ENCODE peak calls at places on chromosomes 1 and 21, in five cellular contexts. P is H1, C is IMR-90, S is H9, U is neuronal stem cell. Y is an unnamed sample.

GRCh38 chr1:233319272-233319671 is 8.3 kb upstream of the MAP3K21 start:
- DNase-seq in P (no peak), C (no peak), S (no peak), U (no peak), Y (no peak)

GRCh38 chr1:241590734-241591133 is 49.4 kb downstream of the CHML start:
- DNase-seq in P (no peak), C (no peak), S (no peak), U (no peak), Y (no peak)

GRCh38 chr21:40186036-40186435 is 318.8 kb downstream of the PCP4 start:
- DNase-seq in P (no peak), C (no peak), S (no peak), U (no peak), Y (no peak)

GRCh38 chr1:98277111-98277510 is 356.3 kb upstream of the DPYD start:
- DNase-seq in P (no peak), C (peak), S (no peak), U (no peak), Y (no peak)

GRCh38 chr21:32463367-32463766 is 50.9 kb downstream of the EVA1C start:
- DNase-seq in P (no peak), C (peak), S (no peak), U (no peak), Y (no peak)

GRCh38 chr1:36279110-36279788 is 26.9 kb upstream of the SH3D21 start:
- DNase-seq in P (no peak), C (peak), S (no peak), U (no peak), Y (no peak)

GRCh38 chr1:3423896-3424610 is 30.4 kb upstream of the ARHGEF16 start:
- DNase-seq in P (no peak), C (no peak), S (no peak), U (no peak), Y (no peak)

GRCh38 chr1:81032973-81033425 is 767.7 kb upstream of the ADGRL2 start:
- DNase-seq in P (no peak), C (no peak), S (no peak), U (no peak), Y (no peak)

GRCh38 chr1:229883504-229884200 is 183.4 kb upstream of the GALNT2 start:
- DNase-seq in P (peak), C (no peak), S (peak), U (no peak), Y (no peak)

GRCh38 chr1:44036409-44037111 is 5.3 kb upstream of the SLC6A9 start:
- DNase-seq in P (peak), C (peak), S (peak), U (peak), Y (peak)

GRCh38 chr1:224622831-224623230 is 6.7 kb downstream of the CNIH3 start:
- DNase-seq in P (no peak), C (no peak), S (no peak), U (no peak), Y (no peak)
- H3K4me2 ChIP-seq in P (no peak), C (no peak), S (no peak), U (no peak), Y (no peak)

GRCh38 chr1:22714455-22714854 is 3.8 kb downstream of the EPHB2 start:
- DNase-seq in P (no peak), C (no peak), S (no peak), U (no peak), Y (no peak)

GRCh38 chr1:22710688-22711024 is at the start of gene EPHB2:
- DNase-seq in P (peak), C (peak), S (no peak), U (no peak), Y (peak)

GRCh38 chr1:22711591-22712501 is 1.2 kb downstream of the EPHB2 start:
- DNase-seq in P (no peak), C (peak), S (no peak), U (no peak), Y (peak)

GRCh38 chr1:22711071-22711470 is 432 bp downstream of the EPHB2 start:
- DNase-seq in P (no peak), C (no peak), S (no peak), U (no peak), Y (peak)

GRCh38 chr1:22712502-22713271 is 2.0 kb downstream of the EPHB2 start:
- DNase-seq in P (no peak), C (peak), S (no peak), U (no peak), Y (no peak)
- H2AFZ ChIP-seq in P (no peak), C (peak), S (no peak), U (no peak), Y (no peak)

GRCh38 chr1:33653226-33653625 is 180.8 kb downstream of the ZSCAN20 start:
- DNase-seq in P (no peak), C (no peak), S (no peak), U (no peak), Y (no peak)

GRCh38 chr1:33650708-33651107 is 178.3 kb downstream of the ZSCAN20 start:
- DNase-seq in P (no peak), C (no peak), S (no peak), U (no peak), Y (no peak)

GRCh38 chr1:33654267-33654832 is 181.9 kb downstream of the ZSCAN20 start:
- DNase-seq in P (no peak), C (peak), S (peak), U (no peak), Y (peak)

GRCh38 chr1:33655496-33655895 is 183.1 kb downstream of the ZSCAN20 start:
- DNase-seq in P (no peak), C (no peak), S (no peak), U (no peak), Y (no peak)

DNA sequence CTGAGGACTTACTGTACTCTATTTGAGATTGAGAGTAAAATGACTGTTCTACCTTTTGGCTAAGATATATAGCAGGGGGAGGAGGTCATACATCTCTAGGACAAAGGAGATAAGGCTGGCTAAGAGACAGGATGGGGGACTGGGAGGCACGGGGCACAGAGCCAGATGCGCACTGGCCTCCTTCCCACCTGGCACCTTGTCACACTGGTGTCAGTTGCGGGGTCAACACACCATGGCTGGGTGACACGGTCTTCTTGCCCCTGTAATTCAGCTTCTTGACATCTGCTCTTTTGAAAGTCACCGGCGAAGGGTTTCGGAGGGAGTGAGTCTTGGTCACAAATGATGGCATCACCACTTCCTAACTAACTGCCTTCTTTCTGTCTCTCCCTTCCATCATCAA is 177.3 kb downstream of the ZSCAN20 start:
- DNase-seq in P (no peak), C (no peak), S (no peak), U (no peak), Y (no peak)
- H3K14ac ChIP-seq in P (no peak), C (no peak), S (no peak), U (no peak), Y (no peak)

DNA sequence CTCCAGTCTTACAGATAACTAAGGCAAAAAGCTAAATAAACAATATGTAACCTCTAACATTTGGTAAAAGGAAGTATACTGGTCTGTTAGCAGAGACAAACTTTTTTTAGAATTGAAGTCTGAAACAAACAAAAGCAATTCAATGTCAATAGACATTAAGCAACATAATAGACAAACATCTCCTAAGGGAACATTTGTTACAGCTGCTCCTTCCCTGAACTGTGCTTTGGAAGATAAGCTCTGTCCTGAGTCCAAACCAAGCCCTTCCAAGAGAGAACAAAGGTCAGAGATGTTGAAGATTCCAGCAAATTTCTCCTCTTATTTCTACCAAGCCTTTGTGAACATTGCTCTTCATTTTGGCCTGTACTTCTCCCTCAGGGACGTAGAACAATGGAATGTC is 25.3 kb downstream of the FMO2 start:
- DNase-seq in P (no peak), C (no peak), S (no peak), U (peak), Y (peak)
- H3K4me2 ChIP-seq in P (peak), C (no peak), S (no peak), U (no peak), Y (no peak)

DNA sequence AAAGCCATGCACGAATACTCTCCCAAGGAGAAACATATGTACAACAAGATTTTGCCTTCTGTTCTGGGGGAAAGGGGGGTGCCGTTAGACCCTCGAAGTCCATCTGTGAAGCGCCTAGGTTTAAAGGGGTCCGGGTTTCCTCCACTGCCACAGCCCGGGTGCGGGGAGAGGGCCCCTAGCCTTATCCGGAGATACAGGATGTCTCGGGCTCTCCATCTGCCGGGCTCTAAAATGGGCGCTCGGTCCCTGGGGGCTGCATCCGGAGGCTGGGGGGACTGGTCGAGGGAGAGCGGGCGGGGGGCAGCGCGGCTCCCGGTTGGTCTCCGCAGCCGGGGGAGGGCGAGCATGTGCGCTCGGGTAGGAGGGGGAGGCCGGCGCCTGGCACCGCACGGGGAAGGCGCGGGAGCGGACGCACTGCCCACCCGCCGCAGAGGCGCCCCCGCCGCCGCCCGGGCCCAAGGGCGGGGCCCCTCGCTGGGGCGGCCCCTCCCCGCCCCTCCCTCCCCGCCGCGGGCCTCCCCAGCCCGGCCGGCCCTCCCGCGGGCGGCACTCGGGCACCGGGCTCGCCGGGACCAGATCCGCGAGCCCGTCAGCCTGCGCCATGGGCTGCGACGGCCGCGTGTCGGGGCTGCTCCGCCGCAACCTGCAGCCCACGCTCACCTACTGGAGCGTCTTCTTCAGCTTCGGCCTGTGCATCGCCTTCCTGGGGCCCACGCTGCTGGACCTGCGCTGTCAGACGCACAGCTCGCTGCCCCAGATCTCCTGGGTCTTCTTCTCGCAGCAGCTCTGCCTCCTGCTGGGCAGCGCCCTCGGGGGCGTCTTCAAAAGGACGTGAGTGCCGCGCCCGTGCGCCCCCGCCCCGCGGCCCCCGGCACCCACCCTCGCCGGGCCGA is 63.1 kb downstream of the ELK4 start:
- DNase-seq in P (peak), C (no peak), S (no peak), U (no peak), Y (no peak)
- H2AFZ ChIP-seq in P (no peak), C (no peak), S (no peak), U (peak), Y (peak)

GRCh38 chr1:228735871-228736586 is 750 bp downstream of the RHOU start:
- DNase-seq in P (peak), C (peak), S (peak), U (no peak), Y (peak)
- H3K14ac ChIP-seq in P (no peak), C (no peak), S (peak), U (no peak), Y (peak)

GRCh38 chr1:246295968-246296367 is 211.1 kb downstream of the SMYD3 start:
- DNase-seq in P (no peak), C (no peak), S (no peak), U (no peak), Y (no peak)
- H3K4me2 ChIP-seq in P (no peak), C (no peak), S (no peak), U (no peak), Y (no peak)

GRCh38 chr21:42811960-42812359 is 67.4 kb downstream of the WDR4 start:
- DNase-seq in P (peak), C (no peak), S (no peak), U (no peak), Y (no peak)

GRCh38 chr21:42809577-42810440 is 69.5 kb downstream of the WDR4 start:
- DNase-seq in P (peak), C (no peak), S (no peak), U (no peak), Y (no peak)

GRCh38 chr21:42818328-42818749 is 61.0 kb downstream of the WDR4 start:
- DNase-seq in P (peak), C (peak), S (peak), U (no peak), Y (peak)

GRCh38 chr21:42819861-42820512 is 59.4 kb downstream of the WDR4 start:
- DNase-seq in P (peak), C (no peak), S (no peak), U (no peak), Y (no peak)

DNA sequence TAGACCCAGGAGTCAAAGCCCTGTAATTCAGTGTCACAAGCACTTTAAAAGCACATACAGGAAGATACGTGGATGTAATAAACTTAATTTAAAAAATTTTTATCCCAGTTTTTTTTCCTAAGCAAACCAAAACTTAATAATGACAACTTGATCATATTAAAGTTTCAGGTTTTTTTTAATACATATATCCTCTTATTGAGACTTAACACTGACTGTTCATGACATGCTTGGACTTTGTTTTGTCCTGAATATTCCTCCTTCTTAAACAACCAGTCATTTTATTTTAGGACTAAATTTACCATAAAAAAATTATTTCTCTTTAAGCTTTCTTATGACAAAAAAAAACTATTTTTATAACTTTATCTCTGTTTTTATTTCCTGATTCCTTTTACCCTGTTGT is 64.1 kb downstream of the WDR4 start:
- DNase-seq in P (no peak), C (no peak), S (no peak), U (no peak), Y (no peak)
- H2AFZ ChIP-seq in P (no peak), C (no peak), S (no peak), U (no peak), Y (no peak)

DNA sequence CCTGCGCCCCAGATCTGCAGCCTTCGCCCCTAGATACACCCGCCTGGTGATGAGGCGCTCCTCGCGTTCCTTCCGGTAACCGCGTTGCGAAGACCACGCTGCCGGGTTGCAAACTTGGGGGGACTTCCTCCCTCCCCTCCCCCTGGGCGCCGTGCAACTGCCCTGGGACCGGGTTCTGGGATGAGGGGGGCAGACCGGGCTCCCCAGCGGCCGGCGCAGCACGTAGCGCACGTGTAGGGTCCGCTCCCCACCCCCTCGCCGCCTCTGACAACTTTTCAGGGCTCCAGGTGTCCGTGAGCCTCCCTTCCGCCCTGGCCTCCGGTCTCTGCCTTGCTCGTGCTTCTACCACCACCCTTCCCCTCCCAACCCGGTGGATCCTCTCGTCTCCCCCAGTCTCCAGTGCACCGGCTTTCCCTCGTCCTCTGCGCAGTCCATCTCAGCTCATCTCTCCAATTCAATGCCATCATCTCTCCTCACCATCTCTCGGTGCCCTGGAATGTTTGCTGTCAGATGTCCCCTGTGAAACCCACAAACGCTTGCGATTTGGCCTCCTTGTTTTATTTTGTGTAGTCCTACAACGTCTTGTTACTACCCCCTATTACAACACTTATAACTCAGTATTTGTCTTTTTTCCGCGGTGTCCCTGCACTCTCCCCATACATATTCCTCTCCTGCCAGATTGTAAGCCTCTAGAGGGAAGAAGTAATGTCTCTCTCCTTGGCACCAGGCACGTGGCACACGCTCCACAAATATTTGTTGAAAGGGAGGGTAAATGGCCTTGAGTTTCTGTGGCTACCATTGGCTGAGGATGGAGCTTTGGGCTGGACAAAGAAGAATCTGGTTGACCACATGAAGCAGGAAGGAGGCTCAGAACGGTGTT is 782 bp downstream of the PCAT6 start:
- DNase-seq in P (peak), C (peak), S (peak), U (no peak), Y (peak)
- H3K14ac ChIP-seq in P (no peak), C (peak), S (peak), U (peak), Y (peak)